ENCODE peak calls at places on chromosomes 2 and 18, in nine cellular contexts. Y, D, L, B, A, G, F, I and U are unnamed samples.

GRCh38 chr2:197360744-197361156 is 50.2 kb upstream of the ANKRD44 start:
- DNase-seq in I (no peak), L (no peak), G (no peak), A (peak), Y (no peak), F (no peak), B (no peak), D (no peak), U (no peak)

GRCh38 chr2:119028327-119029174 is 86.6 kb downstream of the MARCO start:
- DNase-seq in L (peak), G (no peak), Y (peak), A (peak), B (no peak), I (no peak), F (no peak), D (no peak), U (peak)

GRCh38 chr2:201496785-201497184 is 45.2 kb downstream of the STRADB start:
- DNase-seq in Y (no peak), D (no peak), F (no peak), B (no peak), A (no peak), L (no peak), I (no peak), G (no peak), U (no peak)

GRCh38 chr2:171158790-171159325 is 1.8 kb downstream of the TLK1 start:
- DNase-seq in F (no peak), G (no peak), B (no peak), D (no peak), Y (no peak), L (no peak), I (no peak), A (no peak), U (no peak)

GRCh38 chr2:18253686-18254197 is 306.7 kb downstream of the RDH14 start:
- DNase-seq in A (no peak), L (no peak), D (no peak), F (no peak), G (no peak), B (no peak), I (no peak), Y (no peak), U (no peak)

GRCh38 chr2:3659447-3660432 is 1.7 kb downstream of the ALLC start:
- DNase-seq in D (peak), A (no peak), I (peak), B (no peak), G (peak), Y (no peak), F (no peak), L (peak), U (peak)

GRCh38 chr2:3268705-3269029 is 109.0 kb downstream of the EIPR1 start:
- DNase-seq in B (no peak), Y (no peak), F (no peak), D (peak), I (no peak), G (no peak), L (no peak), A (no peak), U (no peak)

GRCh38 chr2:19754907-19755306 is 146.9 kb downstream of the TTC32 start:
- DNase-seq in D (no peak), I (no peak), Y (peak), L (no peak), F (no peak), G (no peak), A (no peak), B (no peak), U (peak)

GRCh38 chr2:32838418-32838817 is 108.3 kb upstream of the LTBP1 start:
- DNase-seq in Y (no peak), L (no peak), F (no peak), I (no peak), G (no peak), D (no peak), A (no peak), B (no peak), U (no peak)

GRCh38 chr2:239477606-239478005 is 76.8 kb upstream of the HDAC4 start:
- DNase-seq in F (no peak), G (no peak), D (no peak), B (no peak), A (no peak), L (no peak), Y (no peak), I (no peak), U (no peak)

GRCh38 chr18:48826271-48826670 is 124.5 kb downstream of the SMAD7 start:
- DNase-seq in A (no peak), F (no peak), I (no peak), D (peak), G (peak), Y (no peak), B (no peak), L (peak), U (no peak)

GRCh38 chr2:98455494-98455976 is 10.9 kb downstream of the INPP4A start:
- DNase-seq in A (peak), B (no peak), G (no peak), F (no peak), Y (no peak), L (no peak), I (no peak), D (no peak), U (peak)

GRCh38 chr2:54609241-54609640 is 114.2 kb upstream of the EML6 start:
- DNase-seq in L (no peak), F (no peak), A (no peak), D (no peak), B (no peak), I (no peak), G (no peak), Y (no peak), U (no peak)

GRCh38 chr18:23688528-23688927 is 725 bp upstream of the LAMA3 start:
- DNase-seq in L (no peak), A (no peak), B (no peak), Y (no peak), F (no peak), I (no peak), D (no peak), G (no peak), U (no peak)